ENCODE peak calls at places on chromosomes 2 and 18, in six cellular contexts. R is dorsolateral prefrontal cortex, Z is NCI-H1092 treated with DMSO at 0.1 percent for 48 hours, C is frontal cortex, N is NCI-H69, H is stomach. V is an unnamed sample.
A peak's percentile ranks its signal among the peaks of the same experiment; 100 is the strongest.

GRCh38 chr2:128260239-128261138 is 58.2 kb downstream of the HS6ST1 start:
- DNase-seq in H (peak; percentile 59), R (peak; percentile 76), Z (no peak), C (peak; percentile 64), N (peak; percentile 1), V (no peak)

GRCh38 chr2:31387850-31388249 is 26.7 kb downstream of the XDH start:
- DNase-seq in H (no peak), N (no peak), Z (no peak), R (no peak), C (no peak), V (no peak)

GRCh38 chr2:232350804-232351685 is 27.5 kb upstream of the ALPP start:
- DNase-seq in N (no peak), H (no peak), R (no peak), Z (no peak), C (no peak), V (no peak)

GRCh38 chr18:11885278-11885991 is 22.7 kb downstream of the MPPE1 start:
- DNase-seq in C (no peak), R (peak; percentile 41), Z (no peak), N (no peak), H (no peak), V (no peak)

GRCh38 chr18:54162431-54162830 is 62.0 kb downstream of the MBD2 start:
- DNase-seq in C (no peak), H (no peak), Z (no peak), R (no peak), N (no peak), V (no peak)

GRCh38 chr2:81002906-81003305 is 698.4 kb upstream of the LRRTM1 start:
- DNase-seq in H (no peak), C (no peak), R (no peak), Z (no peak), N (no peak), V (no peak)

GRCh38 chr18:49483198-49483597 is 3.8 kb downstream of the C18orf32 start:
- DNase-seq in H (no peak), Z (no peak), R (no peak), N (no peak), C (no peak), V (no peak)

GRCh38 chr2:71043531-71044407 is 24.7 kb upstream of the NAGK start:
- DNase-seq in N (no peak), C (no peak), H (no peak), Z (no peak), R (no peak), V (no peak)

GRCh38 chr2:181183878-181184553 is 203.6 kb downstream of the UBE2E3 start:
- DNase-seq in R (no peak), N (no peak), Z (no peak), C (no peak), H (no peak), V (no peak)

GRCh38 chr18:37389684-37390368 is 175.8 kb downstream of the CELF4 start:
- DNase-seq in C (no peak), Z (no peak), N (peak; percentile 43), R (no peak), H (no peak), V (no peak)

GRCh38 chr2:45000341-45000901 is 8.8 kb downstream of the SIX2 start:
- DNase-seq in Z (no peak), R (no peak), C (no peak), H (no peak), N (no peak), V (no peak)

GRCh38 chr2:101030866-101031554 is 28.9 kb downstream of the RPL31 start:
- DNase-seq in H (no peak), C (no peak), N (no peak), Z (no peak), R (no peak), V (no peak)

GRCh38 chr2:211077216-211077764 is 520.9 kb downstream of the CPS1 start:
- DNase-seq in N (no peak), C (no peak), R (no peak), Z (no peak), H (no peak), V (no peak)

GRCh38 chr2:119315241-119315925 is 51.3 kb downstream of the C2orf76 start:
- DNase-seq in H (no peak), N (no peak), C (no peak), Z (no peak), R (no peak), V (no peak)

GRCh38 chr2:238290079-238290478 is 1.7 kb upstream of the PER2 start:
- DNase-seq in R (no peak), Z (no peak), C (peak; percentile 50), N (peak; percentile 92), H (peak; percentile 90), V (peak; percentile 95)

GRCh38 chr2:232874677-232875223 is 4.7 kb downstream of the SNORC start:
- DNase-seq in C (no peak), Z (no peak), H (no peak), N (no peak), R (no peak), V (no peak)

GRCh38 chr2:152710713-152711112 is 6.5 kb downstream of the PRPF40A start:
- DNase-seq in R (no peak), C (no peak), N (no peak), Z (no peak), H (no peak), V (no peak)

GRCh38 chr2:125658583-125658982 is 997.4 kb upstream of the GYPC start:
- DNase-seq in Z (no peak), H (no peak), R (no peak), C (no peak), N (no peak), V (no peak)

GRCh38 chr2:111227716-111228141 is 107.0 kb downstream of the BCL2L11 start:
- DNase-seq in H (no peak), Z (no peak), C (no peak), R (no peak), N (no peak), V (no peak)

GRCh38 chr18:46416706-46417638 is 240.0 kb downstream of the LOXHD1 start:
- DNase-seq in N (peak; percentile 87), H (no peak), C (no peak), R (no peak), Z (no peak), V (no peak)

GRCh38 chr2:159799833-159800232 is 1.8 kb upstream of the CD302 start:
- DNase-seq in R (no peak), H (no peak), C (no peak), N (no peak), Z (no peak), V (no peak)

GRCh38 chr2:200302940-200303727 is 3.4 kb upstream of the SPATS2L start:
- DNase-seq in C (no peak), H (no peak), Z (no peak), R (no peak), N (no peak), V (no peak)

GRCh38 chr2:3604207-3604877 is 9.4 kb downstream of the COLEC11 start:
- DNase-seq in Z (no peak), R (no peak), C (no peak), N (no peak), H (no peak), V (no peak)

GRCh38 chr2:181058378-181059269 is 78.2 kb downstream of the UBE2E3 start:
- DNase-seq in N (peak; percentile 50), Z (peak; percentile 11), C (no peak), R (no peak), H (no peak), V (no peak)

GRCh38 chr2:206375956-206376355 is 67.4 kb upstream of the ADAM23 start:
- DNase-seq in C (no peak), N (no peak), Z (no peak), H (no peak), R (no peak), V (no peak)

GRCh38 chr2:51225377-51225776 is 193.4 kb upstream of the NRXN1 start:
- DNase-seq in N (no peak), H (no peak), C (no peak), Z (no peak), R (no peak), V (no peak)

GRCh38 chr2:145017149-145017548 is 497.2 kb upstream of the ZEB2 start:
- DNase-seq in R (no peak), C (no peak), Z (no peak), H (no peak), N (no peak), V (no peak)

GRCh38 chr2:146321175-146321574 is 1523.7 kb upstream of the ACVR2A start:
- DNase-seq in C (no peak), H (no peak), Z (no peak), N (no peak), R (no peak), V (no peak)

GRCh38 chr2:23673830-23674679 is 252.9 kb downstream of the ATAD2B start:
- DNase-seq in C (no peak), H (no peak), Z (no peak), R (no peak), N (peak; percentile 17), V (no peak)

GRCh38 chr2:61707984-61708852 is 145.6 kb downstream of the FAM161A start:
- DNase-seq in C (no peak), R (no peak), Z (peak; percentile 87), H (peak; percentile 60), N (peak; percentile 56), V (peak; percentile 98)

GRCh38 chr2:55232863-55233657 is 572 bp downstream of the RPS27A start:
- DNase-seq in N (peak; percentile 33), Z (no peak), C (peak; percentile 27), R (no peak), H (peak; percentile 43), V (no peak)

GRCh38 chr2:74168739-74169138 is 9.9 kb downstream of the MOB1A start:
- DNase-seq in H (no peak), N (no peak), R (no peak), Z (no peak), C (no peak), V (no peak)

GRCh38 chr2:173027181-173028128 is 48.2 kb upstream of the MAP3K20 start:
- DNase-seq in C (peak; percentile 67), N (peak; percentile 77), Z (peak; percentile 63), R (peak; percentile 81), H (peak; percentile 89), V (no peak)

GRCh38 chr18:12679183-12679786 is 21.4 kb upstream of the SPIRE1 start:
- DNase-seq in R (no peak), N (no peak), C (no peak), H (no peak), Z (no peak), V (no peak)

GRCh38 chr2:220276736-220277444 is 649.5 kb downstream of the SLC4A3 start:
- DNase-seq in Z (no peak), C (no peak), H (no peak), N (no peak), R (no peak), V (no peak)

GRCh38 chr2:207879536-207879935 is 109.8 kb upstream of the FZD5 start:
- DNase-seq in H (no peak), N (no peak), R (no peak), C (no peak), Z (no peak), V (no peak)

GRCh38 chr2:157627594-157628281 is 926 bp downstream of the ACVR1C start:
- DNase-seq in N (peak; percentile 55), R (no peak), Z (peak; percentile 21), H (peak; percentile 49), C (peak; percentile 11), V (no peak)

GRCh38 chr2:219109468-219109867 is 48.7 kb upstream of the IHH start:
- DNase-seq in N (peak; percentile 1), C (no peak), H (peak; percentile 66), R (no peak), Z (no peak), V (no peak)

GRCh38 chr2:179539112-179539511 is 274.5 kb upstream of the SESTD1 start:
- DNase-seq in R (no peak), Z (no peak), H (no peak), C (no peak), N (no peak), V (no peak)